ENCODE peak calls at places on chromosomes 16 and 17, in seven cellular contexts. M is NCI-H460; D is CD4-positive, alpha-beta T cell; H is effector memory CD4-positive, alpha-beta T cell; C is brain microvascular endothelial cell; U is left ventricle myocardium inferior; T is activated CD4-positive, alpha-beta T cell treated with anti-CD3 and anti-CD28 coated beads for 1 hour. K is an unnamed sample.

GRCh38 chr17:43952724-43953666 is 745 bp downstream of the PYY start:
- DNase-seq in M (no peak), D (no peak), H (no peak), C (no peak), U (no peak), T (no peak), K (no peak)

GRCh38 chr17:80101160-80101945 is at the start of gene GAA:
- DNase-seq in M (peak), D (peak), H (peak), C (peak), U (peak), T (peak), K (peak)

GRCh38 chr16:65601781-65602180 is 479.9 kb upstream of the CDH11 start:
- DNase-seq in M (no peak), D (no peak), H (no peak), C (peak), U (no peak), T (no peak), K (no peak)

GRCh38 chr17:16934133-16934795 is 37.7 kb downstream of the TNFRSF13B start:
- DNase-seq in M (no peak), D (no peak), H (no peak), C (no peak), U (peak), T (no peak), K (no peak)

GRCh38 chr16:27067138-27067537 is 411 bp downstream of the C16orf82 start:
- DNase-seq in M (no peak), D (no peak), H (no peak), C (no peak), U (no peak), T (no peak), K (no peak)

GRCh38 chr17:30372755-30373154 is 6.0 kb upstream of the CPD start:
- DNase-seq in M (no peak), D (no peak), H (no peak), C (no peak), U (no peak), T (no peak), K (no peak)

GRCh38 chr16:72198021-72198420 is 26.1 kb upstream of the PMFBP1 start:
- DNase-seq in M (no peak), D (no peak), H (no peak), C (peak), U (no peak), T (no peak), K (peak)

GRCh38 chr16:2952679-2953078 is 11.4 kb upstream of the KREMEN2 start:
- DNase-seq in M (no peak), D (no peak), H (no peak), C (no peak), U (no peak), T (no peak), K (no peak)

GRCh38 chr17:5763595-5763994 is 179.3 kb upstream of the NLRP1 start:
- DNase-seq in M (no peak), D (no peak), H (no peak), C (no peak), U (no peak), T (no peak), K (no peak)

K was measured in adrenal gland.